ENCODE peak calls at places on chromosomes 4 and X, in seven cellular contexts. One of them, this sample, is unnamed.

GRCh38 chr4:52957791-52958190 is 95.7 kb downstream of the RASL11B start:
- DNase-seq in T-helper 2 cell: no peak
- DNase-seq in NCI-H1930: peak
- DNase-seq in B cell: no peak
- DNase-seq in amygdala: no peak
- DNase-seq in T-helper 1 cell: no peak
- DNase-seq in M059J: no peak
- DNase-seq in this sample: no peak

GRCh38 chr4:88535090-88535755 is 11.6 kb upstream of the PYURF start:
- DNase-seq in T-helper 2 cell: no peak
- DNase-seq in NCI-H1930: no peak
- DNase-seq in B cell: no peak
- DNase-seq in amygdala: no peak
- DNase-seq in T-helper 1 cell: no peak
- DNase-seq in M059J: peak
- DNase-seq in this sample: no peak

GRCh38 chr4:142549248-142549647 is 296.9 kb downstream of the INPP4B start:
- DNase-seq in T-helper 2 cell: no peak
- DNase-seq in NCI-H1930: no peak
- DNase-seq in B cell: no peak
- DNase-seq in amygdala: no peak
- DNase-seq in T-helper 1 cell: no peak
- DNase-seq in M059J: no peak
- DNase-seq in this sample: no peak

GRCh38 chrX:2965965-2966364 is 36.8 kb upstream of the ARSD start:
- DNase-seq in T-helper 2 cell: no peak
- DNase-seq in NCI-H1930: no peak
- DNase-seq in B cell: no peak
- DNase-seq in amygdala: no peak
- DNase-seq in T-helper 1 cell: no peak
- DNase-seq in M059J: peak
- DNase-seq in this sample: no peak

GRCh38 chr4:107818301-107818910 is 6.3 kb upstream of the SGMS2 start:
- DNase-seq in T-helper 2 cell: no peak
- DNase-seq in NCI-H1930: no peak
- DNase-seq in B cell: no peak
- DNase-seq in amygdala: no peak
- DNase-seq in T-helper 1 cell: no peak
- DNase-seq in M059J: peak
- DNase-seq in this sample: peak

GRCh38 chr4:3406021-3406420 is 35.7 kb upstream of the HGFAC start:
- DNase-seq in T-helper 2 cell: no peak
- DNase-seq in NCI-H1930: no peak
- DNase-seq in B cell: no peak
- DNase-seq in amygdala: no peak
- DNase-seq in T-helper 1 cell: no peak
- DNase-seq in M059J: no peak
- DNase-seq in this sample: no peak

GRCh38 chr4:86661006-86661405 is 66.9 kb downstream of the PTPN13 start:
- DNase-seq in T-helper 2 cell: no peak
- DNase-seq in NCI-H1930: no peak
- DNase-seq in B cell: no peak
- DNase-seq in amygdala: no peak
- DNase-seq in T-helper 1 cell: no peak
- DNase-seq in M059J: no peak
- DNase-seq in this sample: no peak

GRCh38 chrX:151359931-151360871 is 36.8 kb upstream of the VMA21 start:
- DNase-seq in T-helper 2 cell: peak
- DNase-seq in NCI-H1930: peak
- DNase-seq in B cell: no peak
- DNase-seq in amygdala: no peak
- DNase-seq in T-helper 1 cell: peak
- DNase-seq in M059J: peak
- DNase-seq in this sample: no peak

This sample was measured in NCI-H187.